ENCODE peak calls at places on chromosome 12, in five cellular contexts. R is right atrium auricular region; W is non-pigmented ciliary epithelial cell; Q is naive thymus-derived CD8-positive, alpha-beta T cell; D is skeletal muscle cell. X is an unnamed sample.

GRCh38 chr12:55935742-55936151 is 4.8 kb downstream of the DGKA start:
- DNase-seq in D (no peak), Q (no peak), R (no peak), W (no peak), X (no peak)

GRCh38 chr12:89492883-89493282 is 31.7 kb downstream of the GALNT4 start:
- DNase-seq in W (no peak), D (no peak), Q (no peak), R (no peak), X (no peak)

GRCh38 chr12:130818381-130819247 is 20.4 kb downstream of the STX2 start:
- DNase-seq in Q (peak; percentile 85), D (no peak), W (no peak), R (no peak), X (peak; percentile 94)

GRCh38 chr12:117857632-117858274 is 111.0 kb downstream of the KSR2 start:
- DNase-seq in W (no peak), Q (no peak), D (no peak), R (no peak), X (peak; percentile 81)

GRCh38 chr12:122159879-122160278 is 14.1 kb downstream of the IL31 start:
- DNase-seq in D (no peak), W (no peak), R (no peak), Q (no peak), X (peak; percentile 48)

GRCh38 chr12:4707306-4707705 is 12.9 kb upstream of the GALNT8 start:
- DNase-seq in R (no peak), D (no peak), W (no peak), Q (no peak), X (no peak)

GRCh38 chr12:109822416-109822815 is 10.8 kb downstream of the TRPV4 start:
- DNase-seq in R (no peak), W (no peak), D (no peak), Q (no peak), X (no peak)

GRCh38 chr12:806116-806805 is 53.9 kb downstream of the WNK1 start:
- DNase-seq in R (no peak), W (no peak), D (no peak), Q (no peak), X (no peak)

GRCh38 chr12:101078144-101078543 is 131.9 kb downstream of the SLC5A8 start:
- DNase-seq in W (no peak), D (no peak), Q (no peak), R (no peak), X (no peak)

GRCh38 chr12:23221066-23221465 is 596.1 kb downstream of the ETNK1 start:
- DNase-seq in Q (no peak), W (no peak), D (no peak), R (no peak), X (peak; percentile 74)

GRCh38 chr12:58887071-58887470 is 33.2 kb downstream of the LRIG3 start:
- DNase-seq in D (no peak), W (no peak), Q (no peak), R (no peak), X (no peak)

GRCh38 chr12:108346727-108347710 is 7.9 kb upstream of the CMKLR1 start:
- DNase-seq in D (no peak), R (no peak), W (no peak), Q (no peak), X (no peak)

GRCh38 chr12:104384141-104384880 is 72.4 kb upstream of the CHST11 start:
- DNase-seq in Q (no peak), D (no peak), R (no peak), W (no peak), X (no peak)

GRCh38 chr12:72264548-72265175 is 7.5 kb upstream of the TRHDE start:
- DNase-seq in Q (no peak), W (no peak), D (no peak), R (no peak), X (no peak)

GRCh38 chr12:124332900-124333299 is 38.0 kb downstream of the RFLNA start:
- DNase-seq in D (no peak), Q (no peak), R (no peak), W (no peak), X (no peak)

GRCh38 chr12:10190558-10191388 is 11.9 kb downstream of the TMEM52B start:
- DNase-seq in R (peak; percentile 66), W (no peak), D (no peak), Q (peak; percentile 15), X (no peak)

GRCh38 chr12:119247720-119248043 is 69.0 kb downstream of the HSPB8 start:
- DNase-seq in R (no peak), D (no peak), Q (no peak), W (no peak), X (no peak)

GRCh38 chr12:57491393-57492280 is 3.8 kb downstream of the MARS1 start:
- DNase-seq in Q (no peak), R (no peak), W (no peak), D (no peak), X (no peak)

GRCh38 chr12:32896438-32897275 is at the start of gene PKP2:
- DNase-seq in R (no peak), W (no peak), D (no peak), Q (peak; percentile 8), X (peak; percentile 95)

GRCh38 chr12:89225808-89226368 is 126.4 kb downstream of the DUSP6 start:
- DNase-seq in D (peak; percentile 87), R (peak; percentile 65), W (peak; percentile 76), Q (no peak), X (peak; percentile 29)

GRCh38 chr12:76085159-76085868 is 829 bp upstream of the NAP1L1 start:
- DNase-seq in W (no peak), D (no peak), R (no peak), Q (no peak), X (no peak)

GRCh38 chr12:116384629-116385485 is 107.4 kb upstream of the MED13L start:
- DNase-seq in Q (no peak), R (no peak), W (no peak), D (no peak), X (no peak)

GRCh38 chr12:106144847-106145246 is 6.1 kb upstream of the NUAK1 start:
- DNase-seq in Q (no peak), R (no peak), D (no peak), W (no peak), X (no peak)

GRCh38 chr12:71007025-71007424 is 86.5 kb upstream of the PTPRR start:
- DNase-seq in D (no peak), W (no peak), R (no peak), Q (no peak), X (no peak)